ENCODE peak calls at places on chromosomes 16 and 17, in seven cellular contexts. One of them, this sample, is unnamed. For H3K27me3, the result is how much of the 10 kb centered on the place peaks cover.

GRCh38 chr17:20908373-20909273 is 134.2 kb downstream of the USP22 start:
- DNase-seq in body of pancreas: peak
- DNase-seq in HCT116: peak
- DNase-seq in endodermal cell: peak
- DNase-seq in K562: peak
- DNase-seq in IMR-90: peak
- DNase-seq in heart left ventricle: peak
- DNase-seq in this sample: peak

GRCh38 chr16:11989238-11990160 is 13.0 kb downstream of the SNX29 start:
- DNase-seq in body of pancreas: no peak
- DNase-seq in K562: no peak
- DNase-seq in endodermal cell: no peak
- DNase-seq in HCT116: no peak
- DNase-seq in heart left ventricle: peak
- DNase-seq in IMR-90: no peak
- DNase-seq in this sample: no peak

GRCh38 chr17:77441130-77441920 is 300.6 kb downstream of the SEC14L1 start:
- DNase-seq in K562: no peak
- DNase-seq in endodermal cell: no peak
- DNase-seq in body of pancreas: no peak
- DNase-seq in heart left ventricle: no peak
- DNase-seq in IMR-90: no peak
- DNase-seq in HCT116: no peak
- DNase-seq in this sample: no peak

GRCh38 chr17:80990921-80991644 is 558 bp upstream of the CHMP6 start:
- DNase-seq in HCT116: no peak
- DNase-seq in K562: no peak
- DNase-seq in heart left ventricle: peak
- DNase-seq in body of pancreas: no peak
- DNase-seq in endodermal cell: peak
- DNase-seq in IMR-90: no peak
- DNase-seq in this sample: no peak

GRCh38 chr17:77352441-77352840 is 211.7 kb downstream of the SEC14L1 start:
- DNase-seq in K562: no peak
- DNase-seq in HCT116: no peak
- DNase-seq in body of pancreas: no peak
- DNase-seq in IMR-90: no peak
- DNase-seq in endodermal cell: no peak
- DNase-seq in heart left ventricle: no peak
- DNase-seq in this sample: no peak

GRCh38 chr17:66638707-66639479 is 196.0 kb upstream of the CACNG5 start:
- DNase-seq in HCT116: no peak
- DNase-seq in IMR-90: no peak
- DNase-seq in heart left ventricle: no peak
- DNase-seq in body of pancreas: no peak
- DNase-seq in K562: no peak
- DNase-seq in endodermal cell: no peak
- DNase-seq in this sample: no peak

GRCh38 chr17:68349157-68349556 is 57.9 kb downstream of the ARSG start:
- DNase-seq in IMR-90: no peak
- DNase-seq in K562: no peak
- DNase-seq in HCT116: no peak
- DNase-seq in body of pancreas: no peak
- DNase-seq in endodermal cell: no peak
- DNase-seq in heart left ventricle: no peak
- DNase-seq in this sample: no peak

GRCh38 chr17:5254903-5255521 is 20.4 kb upstream of the SCIMP start:
- DNase-seq in IMR-90: no peak
- DNase-seq in HCT116: no peak
- DNase-seq in endodermal cell: no peak
- DNase-seq in K562: no peak
- DNase-seq in heart left ventricle: no peak
- DNase-seq in body of pancreas: no peak
- DNase-seq in this sample: no peak

GRCh38 chr17:82213251-82214011 is 789 bp upstream of the CCDC57 start:
- DNase-seq in HCT116: no peak
- DNase-seq in heart left ventricle: peak
- DNase-seq in K562: peak
- DNase-seq in endodermal cell: peak
- DNase-seq in IMR-90: peak
- DNase-seq in body of pancreas: peak
- DNase-seq in this sample: no peak

GRCh38 chr17:33992113-33992512 is 263.0 kb upstream of the CCL2 start:
- DNase-seq in K562: no peak
- DNase-seq in IMR-90: no peak
- DNase-seq in endodermal cell: peak
- DNase-seq in body of pancreas: no peak
- DNase-seq in heart left ventricle: no peak
- DNase-seq in HCT116: no peak
- DNase-seq in this sample: no peak

GRCh38 chr17:68101075-68101991 is 65.8 kb downstream of the KPNA2 start:
- DNase-seq in heart left ventricle: peak
- DNase-seq in HCT116: peak
- DNase-seq in body of pancreas: peak
- DNase-seq in K562: peak
- DNase-seq in IMR-90: peak
- DNase-seq in endodermal cell: peak
- DNase-seq in this sample: peak

GRCh38 chr16:31568577-31569359 is 41.1 kb downstream of the AHSP start:
- DNase-seq in HCT116: no peak
- DNase-seq in endodermal cell: peak
- DNase-seq in body of pancreas: peak
- DNase-seq in heart left ventricle: peak
- DNase-seq in K562: no peak
- DNase-seq in IMR-90: no peak
- DNase-seq in this sample: no peak

GRCh38 chr16:69709456-69710084 is 16.8 kb downstream of the NQO1 start:
- DNase-seq in K562: peak
- DNase-seq in endodermal cell: no peak
- DNase-seq in IMR-90: peak
- DNase-seq in body of pancreas: no peak
- DNase-seq in heart left ventricle: no peak
- DNase-seq in HCT116: peak
- DNase-seq in this sample: no peak

GRCh38 chr17:17613708-17614114 is 22.2 kb upstream of the PEMT start:
- DNase-seq in body of pancreas: peak
- DNase-seq in endodermal cell: peak
- DNase-seq in IMR-90: peak
- DNase-seq in K562: peak
- DNase-seq in HCT116: peak
- DNase-seq in heart left ventricle: peak
- DNase-seq in this sample: peak

GRCh38 chr16:8904018-8904430 is 21.9 kb downstream of the LITAFD start:
- DNase-seq in heart left ventricle: no peak
- DNase-seq in endodermal cell: no peak
- DNase-seq in body of pancreas: no peak
- DNase-seq in K562: no peak
- DNase-seq in IMR-90: no peak
- DNase-seq in HCT116: no peak
- DNase-seq in this sample: no peak

GRCh38 chr16:64419832-64420231 is 702.0 kb downstream of the CDH11 start:
- DNase-seq in endodermal cell: no peak
- DNase-seq in K562: no peak
- DNase-seq in heart left ventricle: no peak
- DNase-seq in body of pancreas: no peak
- DNase-seq in HCT116: no peak
- DNase-seq in IMR-90: no peak
- DNase-seq in this sample: no peak

GRCh38 chr17:17387017-17387416 is 83.8 kb downstream of the NT5M start:
- DNase-seq in HCT116: peak
- DNase-seq in K562: no peak
- DNase-seq in heart left ventricle: no peak
- DNase-seq in IMR-90: no peak
- DNase-seq in body of pancreas: peak
- DNase-seq in endodermal cell: peak
- DNase-seq in this sample: no peak

GRCh38 chr17:74163271-74163821 is 40.1 kb upstream of the RPL38 start:
- DNase-seq in HCT116: no peak
- DNase-seq in body of pancreas: no peak
- DNase-seq in heart left ventricle: no peak
- DNase-seq in IMR-90: no peak
- DNase-seq in endodermal cell: peak
- DNase-seq in K562: peak
- DNase-seq in this sample: no peak

GRCh38 chr16:21650517-21650916 is 1.9 kb downstream of the IGSF6 start:
- DNase-seq in HCT116: no peak
- DNase-seq in body of pancreas: no peak
- DNase-seq in K562: no peak
- DNase-seq in endodermal cell: no peak
- DNase-seq in heart left ventricle: no peak
- DNase-seq in IMR-90: no peak
- DNase-seq in this sample: no peak

GRCh38 chr16:72677662-72678447 is 370.1 kb downstream of the ZFHX3 start:
- DNase-seq in IMR-90: peak
- DNase-seq in heart left ventricle: no peak
- DNase-seq in body of pancreas: no peak
- DNase-seq in HCT116: no peak
- DNase-seq in K562: no peak
- DNase-seq in endodermal cell: no peak
- DNase-seq in this sample: no peak

GRCh38 chr16:50697881-50698767 is 4.7 kb downstream of the NOD2 start:
- DNase-seq in endodermal cell: peak
- DNase-seq in HCT116: no peak
- DNase-seq in K562: no peak
- DNase-seq in heart left ventricle: peak
- DNase-seq in body of pancreas: no peak
- DNase-seq in IMR-90: peak
- DNase-seq in this sample: no peak

GRCh38 chr17:41769985-41770384 is 16.5 kb downstream of the JUP start:
- DNase-seq in heart left ventricle: no peak
- DNase-seq in IMR-90: no peak
- DNase-seq in HCT116: no peak
- DNase-seq in endodermal cell: no peak
- DNase-seq in body of pancreas: no peak
- DNase-seq in K562: no peak
- DNase-seq in this sample: no peak

GRCh38 chr17:41767324-41768042 is 19.0 kb downstream of the JUP start:
- DNase-seq in body of pancreas: no peak
- DNase-seq in heart left ventricle: no peak
- DNase-seq in K562: no peak
- DNase-seq in endodermal cell: no peak
- DNase-seq in HCT116: no peak
- DNase-seq in IMR-90: no peak
- DNase-seq in this sample: no peak

GRCh38 chr17:41768682-41769288 is 17.7 kb downstream of the JUP start:
- DNase-seq in K562: no peak
- DNase-seq in endodermal cell: no peak
- DNase-seq in IMR-90: no peak
- DNase-seq in HCT116: no peak
- DNase-seq in body of pancreas: no peak
- DNase-seq in heart left ventricle: no peak
- DNase-seq in this sample: no peak

GRCh38 chr17:41771389-41772206 is 14.9 kb downstream of the JUP start:
- DNase-seq in HCT116: no peak
- DNase-seq in IMR-90: no peak
- DNase-seq in K562: no peak
- DNase-seq in endodermal cell: no peak
- DNase-seq in body of pancreas: no peak
- DNase-seq in heart left ventricle: no peak
- DNase-seq in this sample: no peak

GRCh38 chr17:41769346-41769862 is 17.1 kb downstream of the JUP start:
- DNase-seq in body of pancreas: no peak
- DNase-seq in heart left ventricle: no peak
- DNase-seq in HCT116: no peak
- DNase-seq in endodermal cell: no peak
- DNase-seq in IMR-90: no peak
- DNase-seq in K562: no peak
- DNase-seq in this sample: no peak
- H3K4me3 ChIP-seq in body of pancreas: no peak
- H3K4me3 ChIP-seq in heart left ventricle: no peak
- H3K4me3 ChIP-seq in HCT116: no peak
- H3K4me3 ChIP-seq in endodermal cell: no peak
- H3K4me3 ChIP-seq in IMR-90: no peak
- H3K4me3 ChIP-seq in K562: no peak
- H3K4me3 ChIP-seq in this sample: no peak

GRCh38 chr16:54746596-54746995 is 184.1 kb upstream of the IRX5 start:
- DNase-seq in heart left ventricle: no peak
- DNase-seq in K562: no peak
- DNase-seq in IMR-90: no peak
- DNase-seq in endodermal cell: no peak
- DNase-seq in HCT116: no peak
- DNase-seq in body of pancreas: no peak
- DNase-seq in this sample: no peak

GRCh38 chr16:54750249-54750648 is 180.4 kb upstream of the IRX5 start:
- DNase-seq in HCT116: no peak
- DNase-seq in K562: no peak
- DNase-seq in heart left ventricle: no peak
- DNase-seq in body of pancreas: no peak
- DNase-seq in endodermal cell: no peak
- DNase-seq in IMR-90: no peak
- DNase-seq in this sample: no peak

GRCh38 chr16:54744998-54745397 is 185.7 kb upstream of the IRX5 start:
- DNase-seq in HCT116: no peak
- DNase-seq in IMR-90: no peak
- DNase-seq in heart left ventricle: no peak
- DNase-seq in K562: no peak
- DNase-seq in endodermal cell: no peak
- DNase-seq in body of pancreas: no peak
- DNase-seq in this sample: no peak

DNA sequence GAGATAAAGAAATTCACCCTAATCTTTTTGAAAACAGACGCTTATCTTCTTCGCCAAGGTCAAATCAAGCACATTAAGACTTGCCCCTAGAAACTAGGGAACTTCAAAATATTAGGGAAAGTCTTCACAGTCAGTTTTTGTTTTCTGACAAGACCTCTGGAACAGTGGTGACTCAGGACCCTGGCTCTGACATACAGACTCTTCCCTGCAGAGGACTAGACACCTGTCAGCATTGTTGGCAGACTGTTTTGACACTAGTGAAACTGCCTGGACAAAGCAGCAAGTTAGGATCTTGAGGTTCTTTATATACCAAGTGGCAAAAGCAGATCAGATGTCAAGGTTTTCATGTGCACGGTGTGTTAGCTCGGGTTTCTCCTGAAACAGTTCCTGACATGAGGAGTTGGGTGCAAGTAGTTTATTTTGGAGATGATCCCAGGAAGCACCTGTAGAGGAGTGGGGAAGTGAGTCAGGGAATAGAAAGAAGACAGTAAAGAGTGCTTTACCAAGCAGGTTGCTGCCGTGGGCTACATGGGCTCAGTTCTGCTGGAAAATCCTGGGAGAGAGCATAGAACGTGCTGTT is 182.0 kb upstream of the IRX5 start:
- DNase-seq in HCT116: no peak
- DNase-seq in heart left ventricle: no peak
- DNase-seq in K562: no peak
- DNase-seq in endodermal cell: no peak
- DNase-seq in body of pancreas: no peak
- DNase-seq in IMR-90: no peak
- DNase-seq in this sample: no peak
- TF ChIP-seq CTCF in HCT116: no peak
- TF ChIP-seq CTCF in heart left ventricle: no peak
- TF ChIP-seq CTCF in K562: no peak
- TF ChIP-seq CTCF in endodermal cell: no peak
- TF ChIP-seq CTCF in body of pancreas: no peak
- TF ChIP-seq CTCF in IMR-90: no peak
- TF ChIP-seq CTCF in this sample: no peak

GRCh38 chr17:7292194-7292593 is 2.2 kb downstream of the YBX2 start:
- DNase-seq in heart left ventricle: no peak
- DNase-seq in K562: no peak
- DNase-seq in IMR-90: no peak
- DNase-seq in endodermal cell: no peak
- DNase-seq in HCT116: no peak
- DNase-seq in body of pancreas: no peak
- DNase-seq in this sample: no peak
- H3K27me3 ChIP-seq in heart left ventricle: under half
- H3K27me3 ChIP-seq in K562: under half
- H3K27me3 ChIP-seq in IMR-90: half or more
- H3K27me3 ChIP-seq in endodermal cell: half or more
- H3K27me3 ChIP-seq in HCT116: under half
- H3K27me3 ChIP-seq in body of pancreas: under half
- H3K27me3 ChIP-seq in this sample: half or more

GRCh38 chr16:86568677-86569623 is 2.3 kb downstream of the FOXC2 start:
- DNase-seq in K562: no peak
- DNase-seq in IMR-90: no peak
- DNase-seq in HCT116: no peak
- DNase-seq in endodermal cell: no peak
- DNase-seq in body of pancreas: no peak
- DNase-seq in heart left ventricle: no peak
- DNase-seq in this sample: no peak
- H3K4me3 ChIP-seq in K562: no peak
- H3K4me3 ChIP-seq in IMR-90: peak
- H3K4me3 ChIP-seq in HCT116: no peak
- H3K4me3 ChIP-seq in endodermal cell: no peak
- H3K4me3 ChIP-seq in body of pancreas: no peak
- H3K4me3 ChIP-seq in heart left ventricle: peak
- H3K4me3 ChIP-seq in this sample: peak